ENCODE peak calls at places on chromosomes 7 and 10, in five cellular contexts. One of them, this sample, is unnamed.

GRCh38 chr10:46033602-46034011 is 3.2 kb upstream of the NCOA4 start:
- DNase-seq in upper lobe of right lung: no peak
- DNase-seq in dorsolateral prefrontal cortex: no peak
- DNase-seq in hepatocyte: peak
- DNase-seq in skeletal muscle cell: peak
- DNase-seq in this sample: no peak

GRCh38 chr10:60031664-60032063 is 125.3 kb upstream of the CCDC6 start:
- DNase-seq in upper lobe of right lung: no peak
- DNase-seq in dorsolateral prefrontal cortex: no peak
- DNase-seq in hepatocyte: no peak
- DNase-seq in skeletal muscle cell: peak
- DNase-seq in this sample: no peak

GRCh38 chr7:39656415-39656814 is 33.0 kb downstream of the RALA start:
- DNase-seq in upper lobe of right lung: no peak
- DNase-seq in dorsolateral prefrontal cortex: no peak
- DNase-seq in hepatocyte: no peak
- DNase-seq in skeletal muscle cell: no peak
- DNase-seq in this sample: no peak

GRCh38 chr7:78620931-78621330 is 822.4 kb downstream of the PHTF2 start:
- DNase-seq in upper lobe of right lung: no peak
- DNase-seq in dorsolateral prefrontal cortex: no peak
- DNase-seq in hepatocyte: peak
- DNase-seq in skeletal muscle cell: no peak
- DNase-seq in this sample: no peak

GRCh38 chr7:100826546-100827329 is 585 bp downstream of the EPHB4 start:
- DNase-seq in upper lobe of right lung: no peak
- DNase-seq in dorsolateral prefrontal cortex: no peak
- DNase-seq in hepatocyte: no peak
- DNase-seq in skeletal muscle cell: no peak
- DNase-seq in this sample: no peak

GRCh38 chr7:1823376-1824150 is 153.5 kb downstream of the ELFN1 start:
- DNase-seq in upper lobe of right lung: peak
- DNase-seq in dorsolateral prefrontal cortex: no peak
- DNase-seq in hepatocyte: no peak
- DNase-seq in skeletal muscle cell: no peak
- DNase-seq in this sample: peak

GRCh38 chr10:55305281-55305680 is 504.2 kb upstream of the PCDH15 start:
- DNase-seq in upper lobe of right lung: no peak
- DNase-seq in dorsolateral prefrontal cortex: no peak
- DNase-seq in hepatocyte: no peak
- DNase-seq in skeletal muscle cell: no peak
- DNase-seq in this sample: no peak

GRCh38 chr10:24007359-24007758 is 201.6 kb upstream of the KIAA1217 start:
- DNase-seq in upper lobe of right lung: no peak
- DNase-seq in dorsolateral prefrontal cortex: no peak
- DNase-seq in hepatocyte: no peak
- DNase-seq in skeletal muscle cell: no peak
- DNase-seq in this sample: no peak

GRCh38 chr10:62098278-62099121 is 170.1 kb downstream of the RTKN2 start:
- DNase-seq in upper lobe of right lung: no peak
- DNase-seq in dorsolateral prefrontal cortex: no peak
- DNase-seq in hepatocyte: peak
- DNase-seq in skeletal muscle cell: no peak
- DNase-seq in this sample: no peak

GRCh38 chr10:101817542-101818118 is 614 bp downstream of the OGA start:
- DNase-seq in upper lobe of right lung: peak
- DNase-seq in dorsolateral prefrontal cortex: peak
- DNase-seq in hepatocyte: peak
- DNase-seq in skeletal muscle cell: peak
- DNase-seq in this sample: peak

GRCh38 chr7:138278601-138279000 is 181.5 kb upstream of the TRIM24 start:
- DNase-seq in upper lobe of right lung: no peak
- DNase-seq in dorsolateral prefrontal cortex: no peak
- DNase-seq in hepatocyte: no peak
- DNase-seq in skeletal muscle cell: no peak
- DNase-seq in this sample: no peak

GRCh38 chr7:50607524-50608125 is 42.4 kb upstream of the DDC start:
- DNase-seq in upper lobe of right lung: no peak
- DNase-seq in dorsolateral prefrontal cortex: no peak
- DNase-seq in hepatocyte: no peak
- DNase-seq in skeletal muscle cell: no peak
- DNase-seq in this sample: no peak

GRCh38 chr7:32108651-32109050 is 38.4 kb upstream of the PDE1C start:
- DNase-seq in upper lobe of right lung: no peak
- DNase-seq in dorsolateral prefrontal cortex: no peak
- DNase-seq in hepatocyte: no peak
- DNase-seq in skeletal muscle cell: no peak
- DNase-seq in this sample: no peak

GRCh38 chr7:13874783-13875182 is 114.7 kb downstream of the ETV1 start:
- DNase-seq in upper lobe of right lung: no peak
- DNase-seq in dorsolateral prefrontal cortex: no peak
- DNase-seq in hepatocyte: no peak
- DNase-seq in skeletal muscle cell: peak
- DNase-seq in this sample: no peak

GRCh38 chr10:21464134-21464533 is 61.3 kb downstream of the SKIDA1 start:
- DNase-seq in upper lobe of right lung: no peak
- DNase-seq in dorsolateral prefrontal cortex: no peak
- DNase-seq in hepatocyte: no peak
- DNase-seq in skeletal muscle cell: no peak
- DNase-seq in this sample: no peak

GRCh38 chr10:48287417-48288391 is 13.2 kb upstream of the FRMPD2 start:
- DNase-seq in upper lobe of right lung: peak
- DNase-seq in dorsolateral prefrontal cortex: peak
- DNase-seq in hepatocyte: peak
- DNase-seq in skeletal muscle cell: no peak
- DNase-seq in this sample: peak

GRCh38 chr7:143286522-143286890 is 1.6 kb upstream of the CASP2 start:
- DNase-seq in upper lobe of right lung: no peak
- DNase-seq in dorsolateral prefrontal cortex: no peak
- DNase-seq in hepatocyte: no peak
- DNase-seq in skeletal muscle cell: no peak
- DNase-seq in this sample: no peak
- H3K4me3 ChIP-seq in upper lobe of right lung: no peak
- H3K4me3 ChIP-seq in dorsolateral prefrontal cortex: no peak
- H3K4me3 ChIP-seq in hepatocyte: no peak
- H3K4me3 ChIP-seq in skeletal muscle cell: no peak
- H3K4me3 ChIP-seq in this sample: no peak

GRCh38 chr10:133126431-133127290 is 33.4 kb upstream of the KNDC1 start:
- DNase-seq in upper lobe of right lung: peak
- DNase-seq in dorsolateral prefrontal cortex: peak
- DNase-seq in hepatocyte: no peak
- DNase-seq in skeletal muscle cell: no peak
- DNase-seq in this sample: no peak
- H3K4me3 ChIP-seq in upper lobe of right lung: no peak
- H3K4me3 ChIP-seq in dorsolateral prefrontal cortex: no peak
- H3K4me3 ChIP-seq in hepatocyte: no peak
- H3K4me3 ChIP-seq in skeletal muscle cell: no peak
- H3K4me3 ChIP-seq in this sample: peak

GRCh38 chr10:33341638-33342037 is 7.2 kb upstream of the NRP1 start:
- DNase-seq in upper lobe of right lung: no peak
- DNase-seq in dorsolateral prefrontal cortex: no peak
- DNase-seq in hepatocyte: no peak
- DNase-seq in skeletal muscle cell: no peak
- DNase-seq in this sample: no peak
- H3K4me3 ChIP-seq in upper lobe of right lung: no peak
- H3K4me3 ChIP-seq in dorsolateral prefrontal cortex: no peak
- H3K4me3 ChIP-seq in hepatocyte: no peak
- H3K4me3 ChIP-seq in skeletal muscle cell: no peak
- H3K4me3 ChIP-seq in this sample: no peak

GRCh38 chr7:7202375-7202720 is 20.0 kb downstream of the C1GALT1 start:
- DNase-seq in upper lobe of right lung: no peak
- DNase-seq in dorsolateral prefrontal cortex: no peak
- DNase-seq in hepatocyte: no peak
- DNase-seq in skeletal muscle cell: no peak
- DNase-seq in this sample: no peak
- H3K4me3 ChIP-seq in upper lobe of right lung: no peak
- H3K4me3 ChIP-seq in dorsolateral prefrontal cortex: no peak
- H3K4me3 ChIP-seq in hepatocyte: no peak
- H3K4me3 ChIP-seq in skeletal muscle cell: no peak
- H3K4me3 ChIP-seq in this sample: no peak

GRCh38 chr7:140544278-140544896 is 65.1 kb upstream of the MKRN1 start:
- DNase-seq in upper lobe of right lung: no peak
- DNase-seq in dorsolateral prefrontal cortex: no peak
- DNase-seq in hepatocyte: no peak
- DNase-seq in skeletal muscle cell: no peak
- DNase-seq in this sample: no peak

GRCh38 chr7:140541513-140542192 is 62.3 kb upstream of the MKRN1 start:
- DNase-seq in upper lobe of right lung: no peak
- DNase-seq in dorsolateral prefrontal cortex: no peak
- DNase-seq in hepatocyte: peak
- DNase-seq in skeletal muscle cell: peak
- DNase-seq in this sample: peak

GRCh38 chr7:140541176-140541512 is 61.8 kb upstream of the MKRN1 start:
- DNase-seq in upper lobe of right lung: peak
- DNase-seq in dorsolateral prefrontal cortex: no peak
- DNase-seq in hepatocyte: no peak
- DNase-seq in skeletal muscle cell: no peak
- DNase-seq in this sample: no peak

GRCh38 chr7:140540142-140540777 is 61.0 kb upstream of the MKRN1 start:
- DNase-seq in upper lobe of right lung: peak
- DNase-seq in dorsolateral prefrontal cortex: no peak
- DNase-seq in hepatocyte: peak
- DNase-seq in skeletal muscle cell: no peak
- DNase-seq in this sample: no peak

DNA sequence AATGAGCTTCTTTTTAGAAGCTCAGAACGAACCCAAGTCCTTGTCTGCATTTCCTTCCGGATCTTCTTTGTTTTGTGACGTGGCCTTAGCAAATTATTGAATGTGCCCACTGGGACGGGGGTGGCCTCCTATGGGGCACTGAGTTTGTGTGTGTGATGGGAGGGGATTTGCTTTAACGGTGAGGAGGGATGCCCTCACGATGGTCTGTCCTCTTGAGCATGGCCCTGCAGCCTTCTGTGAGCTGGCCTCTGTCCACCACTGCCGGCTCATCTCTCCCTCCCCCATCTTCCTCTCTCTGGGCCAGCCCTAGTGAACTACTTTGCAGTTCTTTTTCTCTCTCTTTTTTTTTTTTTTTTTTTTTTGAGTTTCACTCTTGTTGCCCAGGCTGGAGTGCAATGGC is 62.9 kb upstream of the MKRN1 start:
- DNase-seq in upper lobe of right lung: no peak
- DNase-seq in dorsolateral prefrontal cortex: no peak
- DNase-seq in hepatocyte: no peak
- DNase-seq in skeletal muscle cell: peak
- DNase-seq in this sample: peak
- H3K4me3 ChIP-seq in upper lobe of right lung: no peak
- H3K4me3 ChIP-seq in dorsolateral prefrontal cortex: no peak
- H3K4me3 ChIP-seq in hepatocyte: no peak
- H3K4me3 ChIP-seq in skeletal muscle cell: peak
- H3K4me3 ChIP-seq in this sample: no peak

GRCh38 chr7:117478796-117479479 is 887 bp upstream of the CFTR start:
- DNase-seq in upper lobe of right lung: no peak
- DNase-seq in dorsolateral prefrontal cortex: no peak
- DNase-seq in hepatocyte: peak
- DNase-seq in skeletal muscle cell: no peak
- DNase-seq in this sample: no peak
- H3K4me3 ChIP-seq in upper lobe of right lung: peak
- H3K4me3 ChIP-seq in dorsolateral prefrontal cortex: peak
- H3K4me3 ChIP-seq in hepatocyte: peak
- H3K4me3 ChIP-seq in skeletal muscle cell: peak
- H3K4me3 ChIP-seq in this sample: peak

GRCh38 chr10:73576178-73576889 is 14.8 kb downstream of the USP54 start:
- DNase-seq in upper lobe of right lung: no peak
- DNase-seq in dorsolateral prefrontal cortex: no peak
- DNase-seq in hepatocyte: peak
- DNase-seq in skeletal muscle cell: peak
- DNase-seq in this sample: peak
- H3K4me3 ChIP-seq in upper lobe of right lung: peak
- H3K4me3 ChIP-seq in dorsolateral prefrontal cortex: peak
- H3K4me3 ChIP-seq in hepatocyte: no peak
- H3K4me3 ChIP-seq in skeletal muscle cell: peak
- H3K4me3 ChIP-seq in this sample: no peak

DNA sequence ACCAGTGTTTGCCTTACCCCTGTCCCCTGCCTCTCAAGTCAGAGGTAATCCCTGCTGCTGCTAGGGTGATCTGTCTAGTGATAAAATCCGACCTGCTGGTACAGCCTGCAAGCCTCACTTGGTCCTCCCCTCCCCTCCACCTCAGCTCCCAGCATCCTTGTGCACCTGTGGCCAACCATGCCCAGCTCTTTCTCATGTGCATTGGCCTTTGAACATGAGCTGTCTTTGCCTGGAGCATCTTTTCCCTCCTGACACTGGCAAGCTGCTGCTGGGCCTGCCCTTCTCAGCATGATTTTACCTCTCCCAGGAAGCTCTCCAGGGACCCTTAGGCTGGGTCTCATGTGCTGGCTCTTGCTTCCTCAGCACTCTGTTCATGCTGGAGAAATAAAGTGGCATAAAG is 51.3 kb upstream of the CXCL12 start:
- DNase-seq in upper lobe of right lung: no peak
- DNase-seq in dorsolateral prefrontal cortex: no peak
- DNase-seq in hepatocyte: no peak
- DNase-seq in skeletal muscle cell: no peak
- DNase-seq in this sample: no peak
- H3K4me3 ChIP-seq in upper lobe of right lung: no peak
- H3K4me3 ChIP-seq in dorsolateral prefrontal cortex: no peak
- H3K4me3 ChIP-seq in hepatocyte: no peak
- H3K4me3 ChIP-seq in skeletal muscle cell: no peak
- H3K4me3 ChIP-seq in this sample: no peak

DNA sequence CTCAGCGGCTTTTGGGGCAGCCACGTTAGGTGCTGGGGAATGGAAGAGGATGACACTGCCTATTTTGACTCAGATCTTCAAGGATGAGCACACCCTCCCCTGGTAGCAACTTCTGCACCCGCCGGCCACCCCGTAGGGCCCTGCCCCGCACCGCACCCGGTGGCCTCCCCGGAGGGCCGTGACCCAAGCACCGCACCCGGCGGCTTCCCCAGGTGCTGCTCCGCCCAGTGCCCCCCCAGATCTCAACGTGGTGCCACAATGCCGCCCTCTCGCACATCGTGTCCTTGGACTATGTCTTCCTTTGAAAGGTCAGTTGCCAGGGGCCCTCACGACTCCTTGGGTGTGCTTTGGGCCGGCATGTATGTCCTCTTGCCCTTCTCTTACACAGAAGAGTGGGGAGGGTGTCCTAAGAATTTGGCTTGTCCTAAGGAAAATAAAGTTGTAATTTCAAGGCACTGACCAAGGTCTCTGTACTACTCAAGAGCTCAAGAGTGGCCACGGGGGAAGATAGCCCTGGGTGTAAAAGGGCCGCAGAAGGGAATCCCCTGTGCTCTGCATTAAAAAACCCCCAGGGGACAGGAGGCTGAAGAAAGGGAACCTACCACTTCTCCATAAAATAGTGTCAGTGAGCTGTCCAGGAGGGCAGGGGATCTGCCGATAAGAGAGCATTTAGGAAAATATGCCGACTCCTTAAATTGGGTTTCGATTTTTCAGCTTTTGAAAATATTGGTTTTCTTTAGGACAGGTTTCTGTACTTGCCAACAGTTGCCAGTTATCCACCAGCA is 1.6 kb upstream of the LANCL2 start:
- DNase-seq in upper lobe of right lung: no peak
- DNase-seq in dorsolateral prefrontal cortex: no peak
- DNase-seq in hepatocyte: no peak
- DNase-seq in skeletal muscle cell: no peak
- DNase-seq in this sample: no peak
- H3K4me3 ChIP-seq in upper lobe of right lung: no peak
- H3K4me3 ChIP-seq in dorsolateral prefrontal cortex: no peak
- H3K4me3 ChIP-seq in hepatocyte: no peak
- H3K4me3 ChIP-seq in skeletal muscle cell: no peak
- H3K4me3 ChIP-seq in this sample: no peak

This sample was measured in testis.